ENCODE peak calls at places on chromosomes 4 and X, in five cellular contexts. Y is vagina, W is body of pancreas, A is PC-3, T is uterus. X is an unnamed sample.

GRCh38 chr4:89757154-89757723 is 79.7 kb downstream of the SNCA start:
- DNase-seq in Y (no peak), W (no peak), A (no peak), T (no peak), X (no peak)

GRCh38 chrX:9534686-9535085 is 69.8 kb downstream of the TBL1X start:
- DNase-seq in Y (no peak), W (no peak), A (no peak), T (peak), X (no peak)

GRCh38 chrX:11416600-11416999 is 123.4 kb downstream of the AMELX start:
- DNase-seq in Y (no peak), W (no peak), A (no peak), T (no peak), X (no peak)

GRCh38 chrX:40012039-40012799 is 85.5 kb downstream of the BCOR start:
- DNase-seq in Y (no peak), W (peak), A (peak), T (peak), X (no peak)

GRCh38 chrX:112819013-112819635 is 21.5 kb downstream of the AMOT start:
- DNase-seq in Y (no peak), W (no peak), A (no peak), T (no peak), X (no peak)

GRCh38 chr4:85932371-85933305 is 427.2 kb downstream of the MAPK10 start:
- DNase-seq in Y (no peak), W (peak), A (no peak), T (no peak), X (no peak)

GRCh38 chr4:147891476-147892115 is 159.7 kb downstream of the ARHGAP10 start:
- DNase-seq in Y (no peak), W (no peak), A (no peak), T (no peak), X (no peak)

GRCh38 chrX:150348365-150348764 is 14.8 kb upstream of the MAMLD1 start:
- DNase-seq in Y (no peak), W (no peak), A (peak), T (no peak), X (no peak)

GRCh38 chrX:102067966-102068723 is 57.3 kb upstream of the TCEAL2 start:
- DNase-seq in Y (no peak), W (no peak), A (peak), T (no peak), X (no peak)

GRCh38 chrX:16743604-16744325 is 24.4 kb downstream of the SYAP1 start:
- DNase-seq in Y (no peak), W (no peak), A (peak), T (no peak), X (no peak)

GRCh38 chr4:41932988-41933387 is 2.2 kb upstream of the TMEM33 start:
- DNase-seq in Y (no peak), W (no peak), A (no peak), T (no peak), X (no peak)

GRCh38 chr4:89193828-89194227 is 82.5 kb downstream of the TIGD2 start:
- DNase-seq in Y (no peak), W (no peak), A (no peak), T (no peak), X (no peak)

GRCh38 chr4:7151668-7152227 is 40.6 kb upstream of the SORCS2 start:
- DNase-seq in Y (no peak), W (no peak), A (peak), T (no peak), X (no peak)

GRCh38 chrX:83535417-83536244 is 27.5 kb downstream of the POU3F4 start:
- DNase-seq in Y (no peak), W (no peak), A (no peak), T (no peak), X (no peak)

GRCh38 chrX:83529950-83530349 is 21.9 kb downstream of the POU3F4 start:
- DNase-seq in Y (no peak), W (no peak), A (no peak), T (no peak), X (no peak)
- TF ChIP-seq CTCF in Y (no peak), W (no peak), A (no peak), T (no peak), X (no peak)

GRCh38 chr4:2243682-2244380 is 1.9 kb upstream of the HAUS3 start:
- DNase-seq in Y (no peak), W (peak), A (no peak), T (peak), X (no peak)
- H3K27ac ChIP-seq in Y (peak), W (no peak), A (no peak), T (peak), X (no peak)

DNA sequence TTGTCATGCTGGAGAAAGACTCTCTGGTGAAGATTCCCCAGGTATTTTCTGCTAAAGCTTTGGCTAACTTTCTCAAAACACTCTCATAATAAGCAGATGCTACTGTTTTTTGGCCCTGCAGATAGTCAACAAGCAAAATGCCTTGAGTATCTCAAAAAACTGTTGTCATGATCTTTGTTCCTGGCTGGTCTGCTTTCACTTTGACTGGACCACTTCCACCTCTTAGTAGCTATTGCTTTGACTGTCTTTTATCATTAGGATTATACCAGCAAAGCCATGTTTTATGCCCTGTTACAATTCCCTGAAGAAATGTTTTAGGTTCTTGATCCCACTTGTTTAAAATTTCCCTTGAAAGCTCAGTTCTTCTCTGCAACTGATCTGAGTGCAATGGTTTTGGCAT is 231.5 kb downstream of the SLC7A11 start:
- DNase-seq in Y (no peak), W (no peak), A (no peak), T (no peak), X (no peak)
- H3K4me3 ChIP-seq in Y (no peak), W (no peak), A (no peak), T (no peak), X (no peak)

GRCh38 chrX:148885203-148885602 is 384.8 kb downstream of the AFF2 start:
- DNase-seq in Y (no peak), W (no peak), A (no peak), T (no peak), X (no peak)
- TF ChIP-seq CTCF in Y (no peak), W (no peak), A (no peak), T (no peak), X (no peak)

GRCh38 chr4:166956484-166956883 is 277.8 kb downstream of the SPOCK3 start:
- DNase-seq in Y (no peak), W (no peak), A (no peak), T (no peak), X (no peak)
- H3K27ac ChIP-seq in Y (no peak), W (no peak), A (no peak), T (no peak), X (no peak)

GRCh38 chr4:52711834-52712171 is 39.4 kb downstream of the ERVMER34-1 start:
- DNase-seq in Y (no peak), W (no peak), A (peak), T (no peak), X (no peak)
- H3K4me3 ChIP-seq in Y (peak), W (no peak), A (peak), T (peak), X (peak)

GRCh38 chrX:106696502-106696901 is 30.0 kb upstream of the RNF128 start:
- DNase-seq in Y (no peak), W (no peak), A (no peak), T (no peak), X (no peak)
- TF ChIP-seq CTCF in Y (no peak), W (no peak), A (no peak), T (no peak), X (no peak)

GRCh38 chr4:25845841-25846653 is 16.7 kb downstream of the SEL1L3 start:
- DNase-seq in Y (no peak), W (no peak), A (no peak), T (no peak), X (no peak)
- H3K27ac ChIP-seq in Y (no peak), W (no peak), A (no peak), T (no peak), X (no peak)